ENCODE peak calls at places on chromosomes 5 and 9, in four cellular contexts. One of them, this sample, is unnamed. For H3K9me3, the result is how much of the 10 kb centered on the place peaks cover.

GRCh38 chr5:10543585-10544040 is 20.3 kb upstream of the ANKRD33B start:
- DNase-seq in ovary: no peak
- DNase-seq in breast epithelium: no peak
- DNase-seq in mucosa of descending colon: no peak
- DNase-seq in this sample: no peak

GRCh38 chr9:136577941-136578619 is 32.2 kb upstream of the NOTCH1 start:
- DNase-seq in ovary: no peak
- DNase-seq in breast epithelium: no peak
- DNase-seq in mucosa of descending colon: no peak
- DNase-seq in this sample: no peak

GRCh38 chr5:37771731-37772130 is 68.1 kb downstream of the GDNF start:
- DNase-seq in ovary: no peak
- DNase-seq in breast epithelium: no peak
- DNase-seq in mucosa of descending colon: no peak
- DNase-seq in this sample: no peak

GRCh38 chr9:36894695-36895310 is 139.3 kb downstream of the PAX5 start:
- DNase-seq in ovary: no peak
- DNase-seq in breast epithelium: no peak
- DNase-seq in mucosa of descending colon: no peak
- DNase-seq in this sample: no peak

GRCh38 chr5:95939465-95939864 is 22.2 kb downstream of the ELL2 start:
- DNase-seq in ovary: no peak
- DNase-seq in breast epithelium: no peak
- DNase-seq in mucosa of descending colon: no peak
- DNase-seq in this sample: no peak

GRCh38 chr5:122182491-122182921 is 53.2 kb downstream of the ZNF474 start:
- DNase-seq in ovary: peak
- DNase-seq in breast epithelium: no peak
- DNase-seq in mucosa of descending colon: peak
- DNase-seq in this sample: peak

GRCh38 chr9:2623046-2623865 is 1.7 kb downstream of the VLDLR start:
- DNase-seq in ovary: peak
- DNase-seq in breast epithelium: peak
- DNase-seq in mucosa of descending colon: peak
- DNase-seq in this sample: peak

GRCh38 chr5:82669720-82670119 is 391.6 kb upstream of the RPS23 start:
- DNase-seq in ovary: no peak
- DNase-seq in breast epithelium: no peak
- DNase-seq in mucosa of descending colon: no peak
- DNase-seq in this sample: no peak

GRCh38 chr5:6837519-6838110 is 124.4 kb downstream of the TENT4A start:
- DNase-seq in ovary: peak
- DNase-seq in breast epithelium: no peak
- DNase-seq in mucosa of descending colon: peak
- DNase-seq in this sample: no peak

GRCh38 chr5:75668988-75669760 is 48.1 kb downstream of the POC5 start:
- DNase-seq in ovary: no peak
- DNase-seq in breast epithelium: no peak
- DNase-seq in mucosa of descending colon: peak
- DNase-seq in this sample: peak

GRCh38 chr5:2393556-2393955 is 357.9 kb downstream of the IRX2 start:
- DNase-seq in ovary: no peak
- DNase-seq in breast epithelium: no peak
- DNase-seq in mucosa of descending colon: no peak
- DNase-seq in this sample: no peak

GRCh38 chr9:23677446-23677845 is 148.6 kb downstream of the ELAVL2 start:
- DNase-seq in ovary: no peak
- DNase-seq in breast epithelium: no peak
- DNase-seq in mucosa of descending colon: no peak
- DNase-seq in this sample: no peak

GRCh38 chr5:138542120-138542955 is 698 bp downstream of the ETF1 start:
- DNase-seq in ovary: no peak
- DNase-seq in breast epithelium: peak
- DNase-seq in mucosa of descending colon: peak
- DNase-seq in this sample: no peak

GRCh38 chr5:5317976-5318375 is 104.5 kb upstream of the ICE1 start:
- DNase-seq in ovary: no peak
- DNase-seq in breast epithelium: no peak
- DNase-seq in mucosa of descending colon: no peak
- DNase-seq in this sample: no peak

GRCh38 chr9:15977438-15977837 is 424.6 kb downstream of the CCDC171 start:
- DNase-seq in ovary: no peak
- DNase-seq in breast epithelium: no peak
- DNase-seq in mucosa of descending colon: no peak
- DNase-seq in this sample: no peak

GRCh38 chr5:134000696-134001453 is 3.9 kb downstream of the VDAC1 start:
- DNase-seq in ovary: no peak
- DNase-seq in breast epithelium: no peak
- DNase-seq in mucosa of descending colon: no peak
- DNase-seq in this sample: no peak

GRCh38 chr9:111909444-111909843 is 12.8 kb downstream of the UGCG start:
- DNase-seq in ovary: no peak
- DNase-seq in breast epithelium: no peak
- DNase-seq in mucosa of descending colon: no peak
- DNase-seq in this sample: no peak

DNA sequence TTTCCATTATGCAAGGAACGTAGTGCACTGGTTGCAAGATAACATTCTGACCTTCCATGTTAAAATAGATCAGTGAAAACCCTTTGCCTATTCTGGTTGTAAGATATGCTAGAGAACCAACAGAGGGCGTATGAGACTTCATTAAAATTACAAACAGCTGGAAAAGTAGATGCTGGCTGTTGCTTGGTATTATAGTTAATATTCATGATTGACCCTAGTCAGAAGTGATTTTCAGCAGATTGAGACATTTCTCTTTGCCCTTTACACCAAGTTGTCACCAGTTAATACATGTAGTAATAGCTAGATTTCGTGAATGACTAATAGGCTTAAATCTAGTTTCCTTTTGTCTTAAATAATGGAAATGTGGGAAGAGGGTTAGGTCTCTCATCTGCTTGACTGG is 13.8 kb upstream of the FGF18 start:
- DNase-seq in ovary: no peak
- DNase-seq in breast epithelium: no peak
- DNase-seq in mucosa of descending colon: no peak
- DNase-seq in this sample: no peak
- TF ChIP-seq CTCF in ovary: no peak
- TF ChIP-seq CTCF in breast epithelium: no peak
- TF ChIP-seq CTCF in mucosa of descending colon: no peak
- TF ChIP-seq CTCF in this sample: peak

GRCh38 chr9:88291853-88292252 is 96.4 kb upstream of the SPIN1 start:
- DNase-seq in ovary: no peak
- DNase-seq in breast epithelium: no peak
- DNase-seq in mucosa of descending colon: no peak
- DNase-seq in this sample: no peak

GRCh38 chr9:88291056-88291455 is 97.2 kb upstream of the SPIN1 start:
- DNase-seq in ovary: no peak
- DNase-seq in breast epithelium: no peak
- DNase-seq in mucosa of descending colon: no peak
- DNase-seq in this sample: no peak
- H3K9me3 ChIP-seq in ovary: under half
- H3K9me3 ChIP-seq in breast epithelium: under half
- H3K9me3 ChIP-seq in mucosa of descending colon: under half
- H3K9me3 ChIP-seq in this sample: under half

DNA sequence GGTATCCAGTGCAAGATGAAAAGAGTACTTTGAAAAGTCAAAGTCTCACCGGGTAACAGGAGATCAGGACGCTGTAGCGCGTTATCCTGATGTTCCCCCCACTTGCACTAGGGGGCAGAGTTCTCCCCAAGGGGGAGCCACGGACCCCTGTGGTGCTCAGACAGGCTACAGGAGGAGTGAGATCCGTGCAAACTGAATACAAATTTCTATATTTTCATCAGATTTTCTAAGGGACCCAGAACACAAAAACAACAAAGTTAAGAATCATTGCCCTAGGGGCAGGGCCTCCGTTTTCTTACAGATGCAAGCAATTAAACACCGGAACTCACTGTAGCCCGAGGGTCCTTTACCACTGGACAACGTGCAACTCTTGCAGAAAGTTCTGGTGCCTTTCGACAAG is 2.0 kb downstream of the MYO10 start:
- DNase-seq in ovary: peak
- DNase-seq in breast epithelium: peak
- DNase-seq in mucosa of descending colon: peak
- DNase-seq in this sample: peak
- H3K4me3 ChIP-seq in ovary: peak
- H3K4me3 ChIP-seq in breast epithelium: peak
- H3K4me3 ChIP-seq in mucosa of descending colon: peak
- H3K4me3 ChIP-seq in this sample: peak

GRCh38 chr5:19676895-19677294 is 311.1 kb downstream of the CDH18 start:
- DNase-seq in ovary: no peak
- DNase-seq in breast epithelium: no peak
- DNase-seq in mucosa of descending colon: no peak
- DNase-seq in this sample: no peak
- TF ChIP-seq CTCF in ovary: no peak
- TF ChIP-seq CTCF in breast epithelium: no peak
- TF ChIP-seq CTCF in mucosa of descending colon: no peak
- TF ChIP-seq CTCF in this sample: no peak

GRCh38 chr5:172565931-172566665 is 75.0 kb upstream of the NEURL1B start:
- DNase-seq in ovary: no peak
- DNase-seq in breast epithelium: no peak
- DNase-seq in mucosa of descending colon: no peak
- DNase-seq in this sample: no peak

GRCh38 chr5:172568308-172568923 is 72.6 kb upstream of the NEURL1B start:
- DNase-seq in ovary: no peak
- DNase-seq in breast epithelium: no peak
- DNase-seq in mucosa of descending colon: peak
- DNase-seq in this sample: no peak

GRCh38 chr5:172567294-172567693 is 73.8 kb upstream of the NEURL1B start:
- DNase-seq in ovary: no peak
- DNase-seq in breast epithelium: no peak
- DNase-seq in mucosa of descending colon: no peak
- DNase-seq in this sample: no peak

GRCh38 chr5:172569862-172570558 is 71.1 kb upstream of the NEURL1B start:
- DNase-seq in ovary: no peak
- DNase-seq in breast epithelium: no peak
- DNase-seq in mucosa of descending colon: peak
- DNase-seq in this sample: no peak

GRCh38 chr5:172567843-172568242 is 73.2 kb upstream of the NEURL1B start:
- DNase-seq in ovary: no peak
- DNase-seq in breast epithelium: no peak
- DNase-seq in mucosa of descending colon: no peak
- DNase-seq in this sample: no peak
- H3K9me3 ChIP-seq in ovary: under half
- H3K9me3 ChIP-seq in breast epithelium: under half
- H3K9me3 ChIP-seq in mucosa of descending colon: under half
- H3K9me3 ChIP-seq in this sample: under half

GRCh38 chr5:15518786-15519185 is 18.8 kb downstream of the FBXL7 start:
- DNase-seq in ovary: no peak
- DNase-seq in breast epithelium: no peak
- DNase-seq in mucosa of descending colon: no peak
- DNase-seq in this sample: no peak

GRCh38 chr5:15524712-15525111 is 24.7 kb downstream of the FBXL7 start:
- DNase-seq in ovary: no peak
- DNase-seq in breast epithelium: no peak
- DNase-seq in mucosa of descending colon: no peak
- DNase-seq in this sample: no peak

GRCh38 chr5:15520856-15521255 is 20.9 kb downstream of the FBXL7 start:
- DNase-seq in ovary: no peak
- DNase-seq in breast epithelium: no peak
- DNase-seq in mucosa of descending colon: no peak
- DNase-seq in this sample: no peak

GRCh38 chr5:15522141-15522540 is 22.2 kb downstream of the FBXL7 start:
- DNase-seq in ovary: no peak
- DNase-seq in breast epithelium: no peak
- DNase-seq in mucosa of descending colon: no peak
- DNase-seq in this sample: no peak

DNA sequence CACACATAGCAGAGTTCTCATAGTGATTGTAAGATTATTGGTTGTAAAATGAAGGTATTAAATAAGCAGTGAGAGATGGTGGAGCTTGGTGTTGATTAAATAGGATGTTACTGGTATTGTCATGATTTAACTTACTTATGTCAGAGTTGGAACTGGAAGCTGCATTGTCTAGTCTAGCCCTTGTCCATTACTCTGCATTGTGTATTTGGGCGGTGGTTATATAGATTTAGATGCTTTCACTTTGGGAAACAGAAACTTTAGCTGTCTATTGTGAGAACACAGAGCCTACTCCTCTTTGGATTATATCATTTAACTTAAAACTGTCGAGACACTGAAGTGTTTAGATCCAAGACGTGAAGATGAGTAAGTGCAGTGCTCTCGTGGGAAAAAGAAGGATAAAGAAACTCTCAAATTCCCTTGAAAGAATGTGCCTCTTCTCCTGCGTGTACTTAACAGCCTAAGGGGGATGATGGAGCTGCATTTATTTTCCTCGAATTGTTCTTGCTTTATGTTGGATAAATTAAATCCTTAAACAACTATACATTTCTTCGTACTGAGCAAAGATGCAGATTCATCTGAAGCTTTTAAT is 21.5 kb downstream of the FBXL7 start:
- DNase-seq in ovary: no peak
- DNase-seq in breast epithelium: no peak
- DNase-seq in mucosa of descending colon: no peak
- DNase-seq in this sample: no peak
- H3K4me3 ChIP-seq in ovary: no peak
- H3K4me3 ChIP-seq in breast epithelium: no peak
- H3K4me3 ChIP-seq in mucosa of descending colon: no peak
- H3K4me3 ChIP-seq in this sample: no peak

GRCh38 chr9:34430843-34431437 is 27.4 kb downstream of the FAM219A start:
- DNase-seq in ovary: peak
- DNase-seq in breast epithelium: peak
- DNase-seq in mucosa of descending colon: peak
- DNase-seq in this sample: peak
- TF ChIP-seq CTCF in ovary: no peak
- TF ChIP-seq CTCF in breast epithelium: no peak
- TF ChIP-seq CTCF in mucosa of descending colon: no peak
- TF ChIP-seq CTCF in this sample: no peak

GRCh38 chr9:135198144-135198543 is 110.7 kb downstream of the OLFM1 start:
- DNase-seq in ovary: no peak
- DNase-seq in breast epithelium: no peak
- DNase-seq in mucosa of descending colon: no peak
- DNase-seq in this sample: no peak
- H3K9me3 ChIP-seq in ovary: under half
- H3K9me3 ChIP-seq in breast epithelium: under half
- H3K9me3 ChIP-seq in mucosa of descending colon: under half
- H3K9me3 ChIP-seq in this sample: under half

This sample was measured in heart left ventricle.